ENCODE peak calls at places on chromosomes 6 and 20, in five cellular contexts. One of them, this sample, is unnamed.

GRCh38 chr6:108408453-108408852 is 113.6 kb downstream of the AFG1L start:
- DNase-seq in NCI-H2029: no peak
- DNase-seq in GM12891: no peak
- DNase-seq in NAMALWA: no peak
- DNase-seq in OCI-LY7: no peak
- DNase-seq in this sample: no peak

GRCh38 chr6:159969204-159969912 is 476 bp downstream of the IGF2R start:
- DNase-seq in NCI-H2029: no peak
- DNase-seq in GM12891: no peak
- DNase-seq in NAMALWA: peak; percentile 37
- DNase-seq in OCI-LY7: peak; percentile 35
- DNase-seq in this sample: peak; percentile 21

GRCh38 chr20:19750907-19751636 is 7.0 kb upstream of the RIN2 start:
- DNase-seq in NCI-H2029: no peak
- DNase-seq in GM12891: no peak
- DNase-seq in NAMALWA: no peak
- DNase-seq in OCI-LY7: no peak
- DNase-seq in this sample: no peak

GRCh38 chr6:143125896-143126573 is 65.3 kb downstream of the AIG1 start:
- DNase-seq in NCI-H2029: no peak
- DNase-seq in GM12891: no peak
- DNase-seq in NAMALWA: no peak
- DNase-seq in OCI-LY7: no peak
- DNase-seq in this sample: no peak

GRCh38 chr6:153947817-153948447 is 91.1 kb upstream of the OPRM1 start:
- DNase-seq in NCI-H2029: no peak
- DNase-seq in GM12891: no peak
- DNase-seq in NAMALWA: peak; percentile 46
- DNase-seq in OCI-LY7: peak; percentile 16
- DNase-seq in this sample: no peak

GRCh38 chr6:26097268-26097875 is 10.1 kb downstream of the HFE start:
- DNase-seq in NCI-H2029: peak; percentile 78
- DNase-seq in GM12891: no peak
- DNase-seq in NAMALWA: peak; percentile 81
- DNase-seq in OCI-LY7: peak; percentile 78
- DNase-seq in this sample: peak; percentile 80

GRCh38 chr6:1524040-1524480 is 85.7 kb upstream of the FOXC1 start:
- DNase-seq in NCI-H2029: no peak
- DNase-seq in GM12891: peak; percentile 28
- DNase-seq in NAMALWA: no peak
- DNase-seq in OCI-LY7: no peak
- DNase-seq in this sample: peak; percentile 54

GRCh38 chr20:391041-391711 is 10.6 kb downstream of the TRIB3 start:
- DNase-seq in NCI-H2029: no peak
- DNase-seq in GM12891: no peak
- DNase-seq in NAMALWA: no peak
- DNase-seq in OCI-LY7: no peak
- DNase-seq in this sample: no peak

GRCh38 chr20:2449386-2449785 is 21.2 kb downstream of the SNRPB start:
- DNase-seq in NCI-H2029: no peak
- DNase-seq in GM12891: no peak
- DNase-seq in NAMALWA: no peak
- DNase-seq in OCI-LY7: no peak
- DNase-seq in this sample: no peak

GRCh38 chr20:63696311-63696627 is 183 bp upstream of the TNFRSF6B start:
- DNase-seq in NCI-H2029: no peak
- DNase-seq in GM12891: peak; percentile 54
- DNase-seq in NAMALWA: peak; percentile 57
- DNase-seq in OCI-LY7: peak; percentile 20
- DNase-seq in this sample: no peak

GRCh38 chr6:118660218-118660569 is 8.8 kb upstream of the CEP85L start:
- DNase-seq in NCI-H2029: peak; percentile 90
- DNase-seq in GM12891: no peak
- DNase-seq in NAMALWA: peak; percentile 66
- DNase-seq in OCI-LY7: no peak
- DNase-seq in this sample: no peak

GRCh38 chr20:53911301-53911700 is 159.1 kb downstream of the BCAS1 start:
- DNase-seq in NCI-H2029: no peak
- DNase-seq in GM12891: no peak
- DNase-seq in NAMALWA: no peak
- DNase-seq in OCI-LY7: no peak
- DNase-seq in this sample: no peak

GRCh38 chr6:20985821-20986220 is 451.6 kb downstream of the CDKAL1 start:
- DNase-seq in NCI-H2029: no peak
- DNase-seq in GM12891: no peak
- DNase-seq in NAMALWA: no peak
- DNase-seq in OCI-LY7: no peak
- DNase-seq in this sample: no peak

GRCh38 chr6:46505693-46506512 is 14.7 kb upstream of the RCAN2 start:
- DNase-seq in NCI-H2029: no peak
- DNase-seq in GM12891: no peak
- DNase-seq in NAMALWA: no peak
- DNase-seq in OCI-LY7: no peak
- DNase-seq in this sample: no peak

GRCh38 chr6:18216411-18216810 is 47.9 kb downstream of the DEK start:
- DNase-seq in NCI-H2029: no peak
- DNase-seq in GM12891: no peak
- DNase-seq in NAMALWA: no peak
- DNase-seq in OCI-LY7: no peak
- DNase-seq in this sample: no peak

GRCh38 chr6:35391240-35391968 is 49.0 kb downstream of the PPARD start:
- DNase-seq in NCI-H2029: no peak
- DNase-seq in GM12891: no peak
- DNase-seq in NAMALWA: no peak
- DNase-seq in OCI-LY7: no peak
- DNase-seq in this sample: no peak

GRCh38 chr6:170030284-170031095 is 260.4 kb downstream of the DLL1 start:
- DNase-seq in NCI-H2029: no peak
- DNase-seq in GM12891: no peak
- DNase-seq in NAMALWA: no peak
- DNase-seq in OCI-LY7: no peak
- DNase-seq in this sample: peak; percentile 52

GRCh38 chr6:163707385-163708355 is 293.2 kb downstream of the QKI start:
- DNase-seq in NCI-H2029: peak; percentile 12
- DNase-seq in GM12891: no peak
- DNase-seq in NAMALWA: peak; percentile 70
- DNase-seq in OCI-LY7: peak; percentile 77
- DNase-seq in this sample: no peak

GRCh38 chr20:5642155-5642981 is 107.8 kb upstream of the SHLD1 start:
- DNase-seq in NCI-H2029: peak; percentile 51
- DNase-seq in GM12891: no peak
- DNase-seq in NAMALWA: no peak
- DNase-seq in OCI-LY7: no peak
- DNase-seq in this sample: no peak

GRCh38 chr6:3742076-3742425 is 9.5 kb downstream of the PXDC1 start:
- DNase-seq in NCI-H2029: peak; percentile 90
- DNase-seq in GM12891: no peak
- DNase-seq in NAMALWA: no peak
- DNase-seq in OCI-LY7: no peak
- DNase-seq in this sample: no peak

GRCh38 chr6:163402616-163403015 is 11.9 kb upstream of the QKI start:
- DNase-seq in NCI-H2029: no peak
- DNase-seq in GM12891: no peak
- DNase-seq in NAMALWA: no peak
- DNase-seq in OCI-LY7: no peak
- DNase-seq in this sample: no peak

GRCh38 chr6:101585501-101585900 is 192.0 kb downstream of the GRIK2 start:
- DNase-seq in NCI-H2029: no peak
- DNase-seq in GM12891: no peak
- DNase-seq in NAMALWA: no peak
- DNase-seq in OCI-LY7: no peak
- DNase-seq in this sample: no peak

GRCh38 chr6:63663147-63663877 is 27.7 kb downstream of the PHF3 start:
- DNase-seq in NCI-H2029: no peak
- DNase-seq in GM12891: no peak
- DNase-seq in NAMALWA: no peak
- DNase-seq in OCI-LY7: no peak
- DNase-seq in this sample: no peak

GRCh38 chr20:41308290-41308691 is 9.2 kb downstream of the ZHX3 start:
- DNase-seq in NCI-H2029: no peak
- DNase-seq in GM12891: no peak
- DNase-seq in NAMALWA: no peak
- DNase-seq in OCI-LY7: no peak
- DNase-seq in this sample: no peak

GRCh38 chr20:32560989-32561830 is 23.9 kb downstream of the NOL4L start:
- DNase-seq in NCI-H2029: no peak
- DNase-seq in GM12891: no peak
- DNase-seq in NAMALWA: no peak
- DNase-seq in OCI-LY7: no peak
- DNase-seq in this sample: no peak

This sample was measured in posterior cingulate gyrus.